ENCODE peak calls at places on chromosomes 13 and 19, in six cellular contexts. One of them, this sample, is unnamed.

GRCh38 chr19:11007376-11007775 is 46.5 kb downstream of the SMARCA4 start:
- DNase-seq in T-helper 9 cell: no peak
- DNase-seq in aorta: no peak
- DNase-seq in astrocyte of the spinal cord: no peak
- DNase-seq in HEK293T: no peak
- DNase-seq in astrocyte: no peak
- DNase-seq in this sample: no peak

GRCh38 chr19:16571283-16571682 is 932 bp downstream of the SLC35E1 start:
- DNase-seq in T-helper 9 cell: no peak
- DNase-seq in aorta: no peak
- DNase-seq in astrocyte of the spinal cord: peak; percentile 25
- DNase-seq in HEK293T: no peak
- DNase-seq in astrocyte: peak; percentile 36
- DNase-seq in this sample: no peak

GRCh38 chr19:5124111-5124855 is 155.4 kb downstream of the KDM4B start:
- DNase-seq in T-helper 9 cell: no peak
- DNase-seq in aorta: no peak
- DNase-seq in astrocyte of the spinal cord: no peak
- DNase-seq in HEK293T: no peak
- DNase-seq in astrocyte: no peak
- DNase-seq in this sample: no peak

GRCh38 chr19:1117654-1118053 is 13.9 kb downstream of the GPX4 start:
- DNase-seq in T-helper 9 cell: no peak
- DNase-seq in aorta: no peak
- DNase-seq in astrocyte of the spinal cord: no peak
- DNase-seq in HEK293T: no peak
- DNase-seq in astrocyte: no peak
- DNase-seq in this sample: no peak

GRCh38 chr13:33347866-33348265 is 62.3 kb upstream of the STARD13 start:
- DNase-seq in T-helper 9 cell: no peak
- DNase-seq in aorta: peak; percentile 50
- DNase-seq in astrocyte of the spinal cord: peak; percentile 7
- DNase-seq in HEK293T: no peak
- DNase-seq in astrocyte: no peak
- DNase-seq in this sample: no peak

GRCh38 chr19:13417054-13417453 is 89.2 kb downstream of the CACNA1A start:
- DNase-seq in T-helper 9 cell: no peak
- DNase-seq in aorta: no peak
- DNase-seq in astrocyte of the spinal cord: no peak
- DNase-seq in HEK293T: no peak
- DNase-seq in astrocyte: no peak
- DNase-seq in this sample: peak; percentile 85

GRCh38 chr19:3095375-3096191 is 1.4 kb downstream of the GNA11 start:
- DNase-seq in T-helper 9 cell: peak; percentile 61
- DNase-seq in aorta: no peak
- DNase-seq in astrocyte of the spinal cord: no peak
- DNase-seq in HEK293T: peak; percentile 23
- DNase-seq in astrocyte: no peak
- DNase-seq in this sample: no peak

GRCh38 chr13:57644106-57644505 is 12.6 kb downstream of the PCDH17 start:
- DNase-seq in T-helper 9 cell: no peak
- DNase-seq in aorta: no peak
- DNase-seq in astrocyte of the spinal cord: no peak
- DNase-seq in HEK293T: no peak
- DNase-seq in astrocyte: no peak
- DNase-seq in this sample: no peak

GRCh38 chr19:35033067-35034004 is 3.1 kb downstream of the SCN1B start:
- DNase-seq in T-helper 9 cell: no peak
- DNase-seq in aorta: no peak
- DNase-seq in astrocyte of the spinal cord: no peak
- DNase-seq in HEK293T: no peak
- DNase-seq in astrocyte: no peak
- DNase-seq in this sample: no peak

GRCh38 chr13:36057041-36057440 is 74.1 kb downstream of the DCLK1 start:
- DNase-seq in T-helper 9 cell: no peak
- DNase-seq in aorta: no peak
- DNase-seq in astrocyte of the spinal cord: no peak
- DNase-seq in HEK293T: no peak
- DNase-seq in astrocyte: no peak
- DNase-seq in this sample: no peak